ENCODE peak calls at places on chromosomes 2 and 18, in seven cellular contexts. L, K, V, B, A, W and N are unnamed samples.

GRCh38 chr2:182378759-182379158 is 48.1 kb downstream of the PDE1A start:
- DNase-seq in K (peak; percentile 9), V (no peak), A (no peak), B (no peak), L (no peak), W (no peak), N (no peak)

GRCh38 chr18:34990571-34990970 is 50.6 kb upstream of the MAPRE2 start:
- DNase-seq in L (no peak), A (no peak), B (no peak), W (peak; percentile 67), V (no peak), K (no peak), N (peak; percentile 59)

GRCh38 chr2:28185881-28186280 is 206.8 kb upstream of the FOSL2 start:
- DNase-seq in W (no peak), V (no peak), A (no peak), B (no peak), K (peak; percentile 89), L (peak; percentile 64), N (peak; percentile 64)

GRCh38 chr2:38438536-38439225 is 61.6 kb upstream of the ATL2 start:
- DNase-seq in L (no peak), A (no peak), W (no peak), V (no peak), B (no peak), K (no peak), N (no peak)

GRCh38 chr2:70248810-70249438 is 496 bp upstream of the TIA1 start:
- DNase-seq in W (peak; percentile 92), K (no peak), L (peak; percentile 64), V (peak; percentile 91), A (peak; percentile 90), B (peak; percentile 88), N (no peak)

GRCh38 chr2:20526666-20527065 is 79.8 kb downstream of the RHOB start:
- DNase-seq in B (no peak), V (no peak), L (no peak), W (no peak), A (no peak), K (peak; percentile 68), N (no peak)

GRCh38 chr2:24986397-24986796 is 14.6 kb upstream of the DNAJC27 start:
- DNase-seq in K (peak; percentile 37), B (no peak), V (no peak), L (no peak), A (peak; percentile 19), W (no peak), N (no peak)

GRCh38 chr18:26383454-26384270 is 157.4 kb downstream of the TAF4B start:
- DNase-seq in L (peak; percentile 52), W (no peak), B (no peak), V (no peak), K (peak; percentile 93), A (no peak), N (peak; percentile 54)

GRCh38 chr2:126910637-126911036 is 11.9 kb downstream of the TEX51 start:
- DNase-seq in B (no peak), V (no peak), K (no peak), W (no peak), L (no peak), A (no peak), N (no peak)

GRCh38 chr2:43391877-43392214 is 165.4 kb upstream of the ZFP36L2 start:
- DNase-seq in W (no peak), K (peak; percentile 60), B (no peak), L (no peak), V (no peak), A (no peak), N (peak; percentile 7)

GRCh38 chr2:232230557-232230956 is 148.0 kb upstream of the ALPP start:
- DNase-seq in A (no peak), W (no peak), V (peak; percentile 76), L (no peak), K (peak; percentile 35), B (no peak), N (peak; percentile 10)

GRCh38 chr2:27494944-27495554 is at the start of gene FNDC4:
- DNase-seq in W (no peak), B (peak; percentile 31), L (no peak), K (peak; percentile 3), A (peak; percentile 35), V (peak; percentile 68), N (no peak)

GRCh38 chr18:23810396-23810795 is 121.1 kb downstream of the LAMA3 start:
- DNase-seq in B (no peak), V (no peak), L (no peak), A (no peak), W (no peak), K (no peak), N (no peak)

GRCh38 chr2:7007846-7008741 is 90.9 kb downstream of the RNF144A start:
- DNase-seq in V (no peak), B (peak; percentile 94), W (peak; percentile 90), A (peak; percentile 88), L (peak; percentile 95), K (peak; percentile 96), N (no peak)

GRCh38 chr2:218202266-218202665 is 14.7 kb upstream of the ARPC2 start:
- DNase-seq in W (no peak), A (no peak), K (peak; percentile 35), L (no peak), B (no peak), V (no peak), N (no peak)

GRCh38 chr18:31211047-31211446 is 48.4 kb upstream of the DSC1 start:
- DNase-seq in A (no peak), B (no peak), K (no peak), W (no peak), L (no peak), V (no peak), N (no peak)

GRCh38 chr18:30730915-30731314 is 311.6 kb downstream of the DSC3 start:
- DNase-seq in L (no peak), W (no peak), B (no peak), V (peak; percentile 17), A (no peak), K (no peak), N (no peak)

GRCh38 chr2:161681043-161681442 is 56.8 kb downstream of the SLC4A10 start:
- DNase-seq in V (no peak), K (peak; percentile 10), A (no peak), B (no peak), L (peak; percentile 66), W (no peak), N (no peak)

DNA sequence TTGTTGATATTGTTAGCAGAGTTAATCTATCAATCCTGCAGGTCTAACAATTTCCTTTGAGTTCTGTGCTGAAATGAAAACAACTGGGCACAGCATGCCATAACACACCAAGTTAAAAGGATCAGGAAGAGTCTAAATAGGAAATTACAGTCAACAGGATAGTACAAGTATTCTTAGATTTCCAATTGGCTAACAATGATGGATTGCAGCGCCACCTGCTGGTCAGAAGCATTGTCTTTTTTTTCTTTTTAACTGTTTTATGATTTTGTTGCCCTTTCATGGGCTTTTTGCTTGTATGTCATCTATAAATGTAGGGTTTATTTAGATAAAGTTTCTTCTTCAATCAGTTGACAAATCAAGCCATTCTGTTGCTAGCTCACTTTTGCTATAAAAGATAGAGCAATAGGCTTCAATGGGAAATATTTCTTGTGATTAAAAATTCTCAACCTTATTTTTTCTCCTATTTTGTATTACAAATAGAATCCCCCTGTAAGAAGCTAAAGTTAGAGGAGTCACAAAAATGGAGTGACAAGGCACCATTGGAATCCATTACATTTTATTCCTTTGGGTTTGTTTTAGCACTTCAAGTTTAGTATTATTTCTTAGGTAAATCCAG is 40.8 kb upstream of the RPRM start:
- DNase-seq in A (peak; percentile 53), K (peak; percentile 56), W (no peak), L (peak; percentile 50), V (peak; percentile 57), B (no peak), N (peak; percentile 36)
- TF ChIP-seq CTCF in A (peak; percentile 80), K (peak; percentile 70), W (peak; percentile 45), L (peak; percentile 67), V (peak; percentile 80), B (peak; percentile 76), N (peak; percentile 97)

GRCh38 chr2:48600917-48601316 is 16.7 kb upstream of the GTF2A1L start:
- DNase-seq in B (no peak), V (no peak), L (no peak), W (no peak), K (peak; percentile 27), A (no peak), N (peak; percentile 22)

GRCh38 chr2:48605482-48606175 is 12.0 kb upstream of the GTF2A1L start:
- DNase-seq in A (no peak), W (no peak), V (no peak), K (no peak), L (no peak), B (no peak), N (no peak)

GRCh38 chr2:48600204-48600813 is 17.3 kb upstream of the GTF2A1L start:
- DNase-seq in W (no peak), B (no peak), L (no peak), V (no peak), A (no peak), K (peak; percentile 64), N (peak; percentile 36)

DNA sequence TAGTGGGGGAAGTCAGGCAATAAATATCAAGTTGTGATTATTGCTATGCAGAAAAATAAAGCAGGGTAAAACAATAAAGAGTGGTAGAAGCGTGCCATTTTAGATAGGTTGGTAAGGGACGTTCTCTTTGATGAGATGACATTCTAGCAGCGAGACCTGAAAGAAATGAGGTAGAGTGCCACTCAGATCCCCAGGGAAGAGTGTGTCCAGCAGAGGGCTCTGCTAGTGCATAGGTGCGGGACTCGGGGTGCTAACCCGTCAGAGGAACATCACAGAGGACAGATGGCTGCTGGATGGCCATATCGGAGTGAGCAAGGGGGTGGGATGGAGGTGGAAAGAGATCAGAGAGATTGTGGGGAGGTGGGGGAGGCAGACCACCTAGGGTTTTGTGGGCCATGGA is 16.3 kb upstream of the GTF2A1L start:
- DNase-seq in B (no peak), K (peak; percentile 43), A (no peak), L (no peak), W (no peak), V (peak; percentile 59), N (no peak)
- TF ChIP-seq CTCF in B (peak; percentile 56), K (peak; percentile 74), A (no peak), L (peak; percentile 56), W (no peak), V (peak; percentile 48), N (peak; percentile 69)

DNA sequence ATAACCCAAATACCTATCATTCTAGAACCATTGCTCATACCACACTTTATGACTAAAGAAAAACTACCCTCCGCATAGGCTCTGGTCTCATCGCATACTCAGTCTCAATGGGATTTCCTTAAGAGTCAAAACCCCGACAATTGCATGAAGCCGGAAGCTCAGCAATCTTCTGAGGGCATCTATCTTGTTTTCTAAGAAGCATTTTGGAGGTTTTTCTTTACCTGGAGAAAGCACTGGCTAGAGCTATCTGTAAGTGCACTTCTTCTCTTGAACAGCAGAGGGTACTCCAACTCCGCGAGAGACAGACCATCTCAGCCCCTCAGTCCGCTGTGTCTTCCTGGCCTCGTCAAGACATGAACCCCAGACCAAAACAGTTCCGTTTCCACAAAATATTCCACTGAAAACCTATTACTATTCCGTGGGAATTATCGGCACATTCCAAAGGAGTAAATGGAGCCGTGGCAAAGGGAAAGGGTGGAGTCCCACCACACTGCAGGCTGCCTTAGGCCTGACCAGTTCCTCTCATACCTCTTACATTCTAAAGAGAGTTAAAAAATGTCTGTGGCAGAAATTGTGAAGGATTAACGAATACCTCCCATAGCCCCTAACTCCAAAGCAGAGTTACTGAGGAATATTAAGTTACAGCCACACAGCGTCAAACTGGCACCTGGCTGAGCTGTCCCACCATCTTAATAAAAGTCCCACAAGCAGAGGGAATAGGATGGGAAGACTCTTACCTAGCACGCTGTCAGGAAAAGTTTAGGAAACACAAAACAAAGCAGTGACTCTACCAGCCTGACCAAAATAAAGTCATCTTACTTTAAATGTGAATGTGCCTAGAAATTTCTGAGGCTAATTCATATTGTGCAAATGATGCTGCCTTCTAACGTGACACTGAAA is 325.6 kb upstream of the VRK2 start:
- DNase-seq in W (no peak), A (peak; percentile 44), V (peak; percentile 62), L (peak; percentile 64), B (no peak), K (peak; percentile 83), N (peak; percentile 65)
- TF ChIP-seq CTCF in W (peak; percentile 44), A (peak; percentile 46), V (peak; percentile 83), L (peak; percentile 90), B (peak; percentile 76), K (peak; percentile 92), N (peak; percentile 83)

GRCh38 chr2:142300517-142300916 is 169.7 kb upstream of the LRP1B start:
- DNase-seq in A (no peak), V (no peak), K (peak; percentile 32), W (no peak), L (no peak), B (no peak), N (no peak)
- TF ChIP-seq CTCF in A (no peak), V (no peak), K (no peak), W (no peak), L (no peak), B (no peak), N (no peak)